ENCODE peak calls at places on chromosome 10, in five cellular contexts. One of them, this sample, is unnamed.

GRCh38 chr10:12041766-12042408 is 722 bp downstream of the UPF2 start:
- DNase-seq in prostate gland: peak; percentile 13
- DNase-seq in gastrocnemius medialis: no peak
- DNase-seq in adrenal gland: peak; percentile 38
- DNase-seq in testis: peak; percentile 36
- DNase-seq in this sample: peak; percentile 27

GRCh38 chr10:2341298-2341697 is 604.0 kb upstream of the ADARB2 start:
- DNase-seq in prostate gland: no peak
- DNase-seq in gastrocnemius medialis: no peak
- DNase-seq in adrenal gland: no peak
- DNase-seq in testis: no peak
- DNase-seq in this sample: no peak

GRCh38 chr10:132914732-132915131 is 27.6 kb downstream of the CFAP46 start:
- DNase-seq in prostate gland: no peak
- DNase-seq in gastrocnemius medialis: no peak
- DNase-seq in adrenal gland: no peak
- DNase-seq in testis: no peak
- DNase-seq in this sample: no peak

GRCh38 chr10:122348512-122348911 is 26.0 kb upstream of the PLEKHA1 start:
- DNase-seq in prostate gland: no peak
- DNase-seq in gastrocnemius medialis: no peak
- DNase-seq in adrenal gland: no peak
- DNase-seq in testis: no peak
- DNase-seq in this sample: no peak

GRCh38 chr10:110432084-110432483 is 65.6 kb upstream of the DUSP5 start:
- DNase-seq in prostate gland: no peak
- DNase-seq in gastrocnemius medialis: no peak
- DNase-seq in adrenal gland: no peak
- DNase-seq in testis: no peak
- DNase-seq in this sample: peak; percentile 1

GRCh38 chr10:6390213-6390612 is 187.5 kb downstream of the PFKFB3 start:
- DNase-seq in prostate gland: no peak
- DNase-seq in gastrocnemius medialis: no peak
- DNase-seq in adrenal gland: no peak
- DNase-seq in testis: no peak
- DNase-seq in this sample: no peak

GRCh38 chr10:49611815-49612512 is 1.9 kb downstream of the SLC18A3 start:
- DNase-seq in prostate gland: no peak
- DNase-seq in gastrocnemius medialis: no peak
- DNase-seq in adrenal gland: no peak
- DNase-seq in testis: no peak
- DNase-seq in this sample: no peak

GRCh38 chr10:61465807-61466425 is 12.7 kb upstream of the TMEM26 start:
- DNase-seq in prostate gland: no peak
- DNase-seq in gastrocnemius medialis: no peak
- DNase-seq in adrenal gland: no peak
- DNase-seq in testis: no peak
- DNase-seq in this sample: no peak

GRCh38 chr10:77925795-77926565 is 575 bp downstream of the DLG5 start:
- DNase-seq in prostate gland: peak; percentile 73
- DNase-seq in gastrocnemius medialis: peak; percentile 67
- DNase-seq in adrenal gland: peak; percentile 57
- DNase-seq in testis: peak; percentile 73
- DNase-seq in this sample: peak; percentile 81

GRCh38 chr10:78772486-78772885 is 296.3 kb upstream of the ZMIZ1 start:
- DNase-seq in prostate gland: no peak
- DNase-seq in gastrocnemius medialis: no peak
- DNase-seq in adrenal gland: no peak
- DNase-seq in testis: no peak
- DNase-seq in this sample: no peak

GRCh38 chr10:7817576-7817975 is 729 bp upstream of the TAF3 start:
- DNase-seq in prostate gland: no peak
- DNase-seq in gastrocnemius medialis: no peak
- DNase-seq in adrenal gland: no peak
- DNase-seq in testis: no peak
- DNase-seq in this sample: no peak

GRCh38 chr10:75150656-75151055 is 39.2 kb downstream of the SAMD8 start:
- DNase-seq in prostate gland: no peak
- DNase-seq in gastrocnemius medialis: no peak
- DNase-seq in adrenal gland: no peak
- DNase-seq in testis: no peak
- DNase-seq in this sample: no peak

GRCh38 chr10:46091080-46091833 is 45.2 kb upstream of the MSMB start:
- DNase-seq in prostate gland: no peak
- DNase-seq in gastrocnemius medialis: no peak
- DNase-seq in adrenal gland: no peak
- DNase-seq in testis: no peak
- DNase-seq in this sample: no peak

GRCh38 chr10:75197906-75198305 is 12.7 kb upstream of the VDAC2 start:
- DNase-seq in prostate gland: no peak
- DNase-seq in gastrocnemius medialis: no peak
- DNase-seq in adrenal gland: no peak
- DNase-seq in testis: peak; percentile 35
- DNase-seq in this sample: no peak

GRCh38 chr10:65325913-65326312 is 1599.9 kb upstream of the LRRTM3 start:
- DNase-seq in prostate gland: no peak
- DNase-seq in gastrocnemius medialis: no peak
- DNase-seq in adrenal gland: no peak
- DNase-seq in testis: no peak
- DNase-seq in this sample: no peak

GRCh38 chr10:131216681-131217230 is 94.8 kb downstream of the TCERG1L start:
- DNase-seq in prostate gland: no peak
- DNase-seq in gastrocnemius medialis: no peak
- DNase-seq in adrenal gland: no peak
- DNase-seq in testis: no peak
- DNase-seq in this sample: no peak

GRCh38 chr10:98273454-98273850 is 5.5 kb upstream of the LOXL4 start:
- DNase-seq in prostate gland: no peak
- DNase-seq in gastrocnemius medialis: no peak
- DNase-seq in adrenal gland: no peak
- DNase-seq in testis: no peak
- DNase-seq in this sample: no peak

GRCh38 chr10:85888004-85888403 is 478.6 kb downstream of the GRID1 start:
- DNase-seq in prostate gland: no peak
- DNase-seq in gastrocnemius medialis: no peak
- DNase-seq in adrenal gland: no peak
- DNase-seq in testis: no peak
- DNase-seq in this sample: peak; percentile 13

GRCh38 chr10:119489572-119490326 is 52.8 kb downstream of the RGS10 start:
- DNase-seq in prostate gland: no peak
- DNase-seq in gastrocnemius medialis: no peak
- DNase-seq in adrenal gland: no peak
- DNase-seq in testis: peak; percentile 42
- DNase-seq in this sample: peak; percentile 9
- TF ChIP-seq CTCF in prostate gland: peak; percentile 59
- TF ChIP-seq CTCF in gastrocnemius medialis: peak; percentile 39
- TF ChIP-seq CTCF in adrenal gland: peak; percentile 47
- TF ChIP-seq CTCF in testis: peak; percentile 56
- TF ChIP-seq CTCF in this sample: peak; percentile 50

GRCh38 chr10:21130108-21130507 is 233.0 kb upstream of the NEBL start:
- DNase-seq in prostate gland: no peak
- DNase-seq in gastrocnemius medialis: no peak
- DNase-seq in adrenal gland: no peak
- DNase-seq in testis: no peak
- DNase-seq in this sample: no peak
- TF ChIP-seq POLR2A in prostate gland: no peak
- TF ChIP-seq POLR2A in gastrocnemius medialis: no peak
- TF ChIP-seq POLR2A in adrenal gland: no peak
- TF ChIP-seq POLR2A in testis: no peak
- TF ChIP-seq POLR2A in this sample: no peak

GRCh38 chr10:124703778-124704427 is 40.3 kb downstream of the FAM53B start:
- DNase-seq in prostate gland: no peak
- DNase-seq in gastrocnemius medialis: peak; percentile 89
- DNase-seq in adrenal gland: peak; percentile 96
- DNase-seq in testis: peak; percentile 92
- DNase-seq in this sample: peak; percentile 83
- TF ChIP-seq CTCF in prostate gland: no peak
- TF ChIP-seq CTCF in gastrocnemius medialis: no peak
- TF ChIP-seq CTCF in adrenal gland: no peak
- TF ChIP-seq CTCF in testis: no peak
- TF ChIP-seq CTCF in this sample: no peak

GRCh38 chr10:104231784-104232612 is at the start of gene CFAP43:
- DNase-seq in prostate gland: peak; percentile 99
- DNase-seq in gastrocnemius medialis: peak; percentile 97
- DNase-seq in adrenal gland: peak; percentile 98
- DNase-seq in testis: peak; percentile 99
- DNase-seq in this sample: peak; percentile 100
- TF ChIP-seq POLR2A in prostate gland: peak; percentile 62
- TF ChIP-seq POLR2A in gastrocnemius medialis: no peak
- TF ChIP-seq POLR2A in adrenal gland: no peak
- TF ChIP-seq POLR2A in testis: no peak
- TF ChIP-seq POLR2A in this sample: peak; percentile 73